ENCODE peak calls at places on chromosomes 11 and 22, in six cellular contexts. Z is lower leg skin, M is breast epithelium, I is H54, A is thyroid gland, W is heart left ventricle. H is an unnamed sample.

GRCh38 chr11:120011836-120012235 is 126.1 kb downstream of the TRIM29 start:
- DNase-seq in Z (no peak), M (no peak), I (no peak), A (no peak), W (no peak), H (no peak)

GRCh38 chr11:10658621-10659338 is 34.8 kb downstream of the IRAG1 start:
- DNase-seq in Z (no peak), M (no peak), I (no peak), A (peak; percentile 62), W (no peak), H (no peak)

GRCh38 chr11:14861680-14862079 is 30.4 kb downstream of the CYP2R1 start:
- DNase-seq in Z (no peak), M (no peak), I (no peak), A (no peak), W (no peak), H (peak; percentile 41)

GRCh38 chr11:126497581-126498109 is 142.2 kb downstream of the ST3GAL4 start:
- DNase-seq in Z (no peak), M (no peak), I (no peak), A (no peak), W (no peak), H (no peak)

GRCh38 chr22:44338183-44338812 is 25.5 kb upstream of the SHISAL1 start:
- DNase-seq in Z (no peak), M (no peak), I (no peak), A (no peak), W (no peak), H (no peak)

GRCh38 chr11:121606354-121606753 is 153.6 kb upstream of the SORL1-AS1 start:
- DNase-seq in Z (no peak), M (no peak), I (no peak), A (no peak), W (no peak), H (no peak)

GRCh38 chr22:37896181-37896592 is 9.9 kb upstream of the MICALL1 start:
- DNase-seq in Z (no peak), M (peak; percentile 48), I (no peak), A (peak; percentile 28), W (no peak), H (no peak)

GRCh38 chr11:133699071-133699470 is 146.2 kb downstream of the SPATA19 start:
- DNase-seq in Z (peak; percentile 54), M (no peak), I (no peak), A (no peak), W (no peak), H (no peak)

GRCh38 chr22:38067028-38067415 is 9.8 kb downstream of the PICK1 start:
- DNase-seq in Z (no peak), M (no peak), I (no peak), A (no peak), W (peak; percentile 37), H (no peak)

GRCh38 chr11:116278076-116278475 is 494.7 kb downstream of the BUD13 start:
- DNase-seq in Z (no peak), M (no peak), I (no peak), A (no peak), W (no peak), H (no peak)

GRCh38 chr22:36787594-36787993 is 11.7 kb upstream of the IFT27 start:
- DNase-seq in Z (no peak), M (no peak), I (no peak), A (no peak), W (no peak), H (no peak)

GRCh38 chr11:69662021-69662698 is 13.0 kb downstream of the LTO1 start:
- DNase-seq in Z (no peak), M (no peak), I (no peak), A (peak; percentile 96), W (peak; percentile 64), H (no peak)

GRCh38 chr22:38924197-38924952 is 33.0 kb upstream of the APOBEC3A start:
- DNase-seq in Z (peak; percentile 90), M (peak; percentile 77), I (peak; percentile 33), A (peak; percentile 95), W (no peak), H (peak; percentile 29)

GRCh38 chr11:122100222-122101080 is 15.6 kb downstream of the BLID start:
- DNase-seq in Z (peak; percentile 93), M (peak; percentile 61), I (no peak), A (peak; percentile 84), W (peak; percentile 66), H (no peak)

GRCh38 chr22:27309713-27310112 is 491.8 kb downstream of the MN1 start:
- DNase-seq in Z (no peak), M (no peak), I (no peak), A (no peak), W (no peak), H (no peak)

GRCh38 chr11:114883472-114883871 is 205.1 kb downstream of the NXPE2 start:
- DNase-seq in Z (no peak), M (no peak), I (no peak), A (peak; percentile 41), W (no peak), H (no peak)

GRCh38 chr22:33354928-33355327 is 296.7 kb upstream of the SYN3 start:
- DNase-seq in Z (no peak), M (no peak), I (no peak), A (no peak), W (no peak), H (no peak)

GRCh38 chr11:69193151-69193550 is 37.4 kb downstream of the SMIM38 start:
- DNase-seq in Z (no peak), M (no peak), I (no peak), A (peak; percentile 45), W (no peak), H (no peak)

GRCh38 chr22:23683545-23683944 is 7.3 kb upstream of the RGL4 start:
- DNase-seq in Z (no peak), M (no peak), I (no peak), A (no peak), W (no peak), H (no peak)

GRCh38 chr11:91947215-91947614 is 277.4 kb upstream of the FAT3 start:
- DNase-seq in Z (no peak), M (no peak), I (no peak), A (no peak), W (no peak), H (no peak)

GRCh38 chr11:9214765-9215164 is 50.4 kb downstream of the DENND5A start:
- DNase-seq in Z (no peak), M (no peak), I (no peak), A (no peak), W (no peak), H (no peak)

GRCh38 chr22:41512421-41513194 is 31.7 kb downstream of the POLR3H start:
- DNase-seq in Z (no peak), M (no peak), I (peak; percentile 83), A (peak; percentile 64), W (no peak), H (peak; percentile 78)
- TF ChIP-seq POLR2A in Z (no peak), M (no peak), I (no peak), A (no peak), W (no peak), H (no peak)

DNA sequence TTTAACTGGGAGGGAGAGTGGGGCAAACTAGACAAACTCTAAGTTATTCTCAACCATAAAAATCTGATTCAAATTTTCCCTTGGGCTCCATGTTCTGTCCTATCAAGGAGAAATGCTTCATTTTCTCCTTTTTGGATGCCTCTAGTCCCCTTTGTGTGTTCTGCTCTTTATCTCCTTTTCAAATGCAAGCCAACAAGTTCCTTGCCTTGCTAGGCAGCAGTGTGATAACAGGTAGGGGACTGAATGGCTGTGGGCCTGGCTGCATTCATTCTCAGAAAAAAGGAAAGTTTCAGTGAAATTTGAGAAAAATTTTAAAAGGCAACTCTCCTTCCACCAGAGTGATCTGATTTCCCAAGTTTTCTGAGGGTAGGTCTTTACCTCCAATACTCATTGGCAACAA is 26.9 kb upstream of the MMP8 start:
- DNase-seq in Z (no peak), M (no peak), I (no peak), A (no peak), W (no peak), H (no peak)
- TF ChIP-seq POLR2A in Z (no peak), M (no peak), I (no peak), A (no peak), W (no peak), H (no peak)

DNA sequence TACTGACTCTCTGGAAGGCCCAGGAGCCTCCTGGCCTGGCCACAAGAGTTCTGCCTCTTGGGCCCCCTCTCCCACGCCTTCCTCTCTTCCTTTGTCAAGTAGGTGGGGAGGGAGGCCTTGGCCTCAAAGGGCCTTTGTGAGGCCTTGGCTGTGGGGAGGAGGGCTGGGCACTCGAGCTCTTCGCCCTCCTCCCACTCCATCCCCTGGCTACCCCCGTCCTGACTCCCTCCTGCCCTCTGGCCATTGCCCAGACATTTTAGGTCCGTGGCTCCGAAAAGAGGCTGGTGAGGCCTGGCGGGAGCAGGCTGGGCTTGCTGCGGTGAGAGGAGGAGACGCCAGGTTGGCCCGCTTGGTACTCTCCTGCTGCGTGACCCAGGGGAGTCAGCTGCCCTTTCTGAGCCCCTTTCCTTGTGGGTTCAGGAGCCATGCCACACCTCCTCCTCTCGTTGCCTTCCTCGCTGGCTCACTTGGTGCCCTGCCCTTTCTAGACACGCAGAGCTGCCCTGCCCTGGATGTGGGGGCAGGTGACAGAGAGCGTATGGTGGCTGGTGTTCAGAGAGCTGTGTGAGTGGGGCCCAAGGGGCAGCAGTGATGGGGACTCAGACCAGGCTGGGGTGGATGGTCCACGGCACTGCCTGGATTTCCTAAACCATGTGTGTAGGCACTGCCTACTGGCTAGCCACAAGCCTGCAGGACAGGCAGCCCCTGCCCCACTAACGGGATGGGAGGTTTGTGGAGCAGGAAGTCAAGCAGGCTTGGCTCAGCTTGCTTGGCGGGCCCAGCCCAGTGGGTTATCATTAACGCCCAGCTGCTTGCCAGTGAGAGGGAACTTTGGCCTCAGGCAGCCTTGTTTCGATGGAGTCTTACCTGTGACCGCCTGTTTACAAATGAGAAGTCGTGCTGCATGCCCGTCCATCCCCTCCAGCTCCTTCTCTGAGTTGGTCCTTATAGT is 15.8 kb upstream of the OMP start:
- DNase-seq in Z (peak; percentile 82), M (no peak), I (no peak), A (no peak), W (peak; percentile 61), H (peak; percentile 87)
- TF ChIP-seq POLR2A in Z (no peak), M (no peak), I (no peak), A (no peak), W (no peak), H (peak; percentile 77)

GRCh38 chr22:30578481-30578880 is 4.0 kb upstream of the GAL3ST1 start:
- DNase-seq in Z (no peak), M (no peak), I (no peak), A (no peak), W (no peak), H (no peak)

GRCh38 chr22:30584441-30584840 is 7.3 kb downstream of the PES1 start:
- DNase-seq in Z (no peak), M (no peak), I (no peak), A (no peak), W (no peak), H (no peak)

GRCh38 chr22:30582788-30583575 is 8.5 kb upstream of the GAL3ST1 start:
- DNase-seq in Z (no peak), M (no peak), I (no peak), A (no peak), W (no peak), H (no peak)

GRCh38 chr22:30580896-30581295 is 6.4 kb upstream of the GAL3ST1 start:
- DNase-seq in Z (no peak), M (no peak), I (no peak), A (no peak), W (no peak), H (no peak)

GRCh38 chr22:30582051-30582450 is 7.6 kb upstream of the GAL3ST1 start:
- DNase-seq in Z (no peak), M (no peak), I (no peak), A (no peak), W (no peak), H (no peak)
- TF ChIP-seq POLR2A in Z (no peak), M (no peak), I (no peak), A (no peak), W (no peak), H (no peak)